ENCODE peak calls at places on chromosomes 1 and 21, in six cellular contexts. One of them, this sample, is unnamed.
A peak's percentile ranks its signal among the peaks of the same experiment; 100 is the strongest.

GRCh38 chr1:184649500-184649899 is 105.2 kb downstream of the EDEM3 start:
- DNase-seq in fibroblast of pulmonary artery: peak; percentile 11
- DNase-seq in epithelial cell of esophagus: no peak
- DNase-seq in lower lobe of right lung: no peak
- DNase-seq in DND-41: no peak
- DNase-seq in choroid plexus epithelial cell: no peak
- DNase-seq in this sample: no peak

GRCh38 chr21:37904879-37905278 is 11.4 kb downstream of the KCNJ6 start:
- DNase-seq in fibroblast of pulmonary artery: no peak
- DNase-seq in choroid plexus epithelial cell: no peak
- DNase-seq in epithelial cell of esophagus: no peak
- DNase-seq in lower lobe of right lung: no peak
- DNase-seq in DND-41: no peak
- DNase-seq in this sample: no peak

GRCh38 chr1:177024623-177025022 is 139.9 kb downstream of the ASTN1 start:
- DNase-seq in epithelial cell of esophagus: no peak
- DNase-seq in lower lobe of right lung: no peak
- DNase-seq in choroid plexus epithelial cell: no peak
- DNase-seq in DND-41: no peak
- DNase-seq in fibroblast of pulmonary artery: no peak
- DNase-seq in this sample: no peak

GRCh38 chr1:96234299-96234698 is 487.3 kb upstream of the PTBP2 start:
- DNase-seq in choroid plexus epithelial cell: peak; percentile 66
- DNase-seq in epithelial cell of esophagus: peak; percentile 78
- DNase-seq in fibroblast of pulmonary artery: peak; percentile 73
- DNase-seq in lower lobe of right lung: peak; percentile 61
- DNase-seq in DND-41: no peak
- DNase-seq in this sample: no peak

GRCh38 chr21:26982767-26983166 is 15.9 kb upstream of the ADAMTS5 start:
- DNase-seq in fibroblast of pulmonary artery: no peak
- DNase-seq in epithelial cell of esophagus: peak; percentile 88
- DNase-seq in DND-41: no peak
- DNase-seq in lower lobe of right lung: no peak
- DNase-seq in choroid plexus epithelial cell: peak; percentile 26
- DNase-seq in this sample: no peak

GRCh38 chr1:21655748-21656147 is 13.4 kb downstream of the RAP1GAP start:
- DNase-seq in choroid plexus epithelial cell: peak; percentile 12
- DNase-seq in epithelial cell of esophagus: peak; percentile 79
- DNase-seq in fibroblast of pulmonary artery: no peak
- DNase-seq in lower lobe of right lung: no peak
- DNase-seq in DND-41: no peak
- DNase-seq in this sample: no peak

GRCh38 chr1:93960641-93961147 is 51.5 kb upstream of the GCLM start:
- DNase-seq in epithelial cell of esophagus: peak; percentile 92
- DNase-seq in lower lobe of right lung: no peak
- DNase-seq in fibroblast of pulmonary artery: no peak
- DNase-seq in choroid plexus epithelial cell: no peak
- DNase-seq in DND-41: no peak
- DNase-seq in this sample: no peak

GRCh38 chr1:26450906-26451305 is 18.8 kb downstream of the DHDDS start:
- DNase-seq in epithelial cell of esophagus: no peak
- DNase-seq in choroid plexus epithelial cell: no peak
- DNase-seq in lower lobe of right lung: no peak
- DNase-seq in fibroblast of pulmonary artery: no peak
- DNase-seq in DND-41: no peak
- DNase-seq in this sample: no peak

GRCh38 chr1:147236959-147237791 is 5.3 kb upstream of the CHD1L start:
- DNase-seq in lower lobe of right lung: no peak
- DNase-seq in choroid plexus epithelial cell: no peak
- DNase-seq in DND-41: no peak
- DNase-seq in fibroblast of pulmonary artery: no peak
- DNase-seq in epithelial cell of esophagus: peak; percentile 71
- DNase-seq in this sample: no peak

GRCh38 chr1:27563407-27564263 is 40.3 kb downstream of the AHDC1 start:
- DNase-seq in DND-41: no peak
- DNase-seq in fibroblast of pulmonary artery: peak; percentile 46
- DNase-seq in choroid plexus epithelial cell: peak; percentile 40
- DNase-seq in epithelial cell of esophagus: no peak
- DNase-seq in lower lobe of right lung: no peak
- DNase-seq in this sample: no peak

GRCh38 chr1:10932088-10932487 is 80.4 kb upstream of the TARDBP start:
- DNase-seq in choroid plexus epithelial cell: no peak
- DNase-seq in DND-41: peak; percentile 80
- DNase-seq in fibroblast of pulmonary artery: no peak
- DNase-seq in epithelial cell of esophagus: no peak
- DNase-seq in lower lobe of right lung: no peak
- DNase-seq in this sample: no peak

GRCh38 chr1:70134148-70134547 is 71.2 kb downstream of the LRRC40 start:
- DNase-seq in fibroblast of pulmonary artery: no peak
- DNase-seq in epithelial cell of esophagus: no peak
- DNase-seq in DND-41: no peak
- DNase-seq in lower lobe of right lung: no peak
- DNase-seq in choroid plexus epithelial cell: no peak
- DNase-seq in this sample: no peak

GRCh38 chr1:244466724-244467123 is 5.7 kb downstream of the CATSPERE start:
- DNase-seq in fibroblast of pulmonary artery: no peak
- DNase-seq in choroid plexus epithelial cell: no peak
- DNase-seq in lower lobe of right lung: no peak
- DNase-seq in epithelial cell of esophagus: no peak
- DNase-seq in DND-41: no peak
- DNase-seq in this sample: no peak

GRCh38 chr1:15341228-15341627 is 68.5 kb upstream of the EFHD2 start:
- DNase-seq in choroid plexus epithelial cell: no peak
- DNase-seq in fibroblast of pulmonary artery: no peak
- DNase-seq in lower lobe of right lung: no peak
- DNase-seq in epithelial cell of esophagus: no peak
- DNase-seq in DND-41: no peak
- DNase-seq in this sample: no peak

GRCh38 chr1:28914228-28915035 is at the start of gene EPB41:
- DNase-seq in epithelial cell of esophagus: peak; percentile 84
- DNase-seq in fibroblast of pulmonary artery: peak; percentile 87
- DNase-seq in choroid plexus epithelial cell: peak; percentile 83
- DNase-seq in lower lobe of right lung: peak; percentile 92
- DNase-seq in DND-41: peak; percentile 98
- DNase-seq in this sample: peak; percentile 93

GRCh38 chr1:218421531-218421930 is 76.4 kb downstream of the TGFB2 start:
- DNase-seq in fibroblast of pulmonary artery: no peak
- DNase-seq in epithelial cell of esophagus: peak; percentile 58
- DNase-seq in choroid plexus epithelial cell: no peak
- DNase-seq in lower lobe of right lung: no peak
- DNase-seq in DND-41: no peak
- DNase-seq in this sample: no peak

GRCh38 chr1:177959793-177960515 is 9.9 kb downstream of the SEC16B start:
- DNase-seq in epithelial cell of esophagus: peak; percentile 59
- DNase-seq in choroid plexus epithelial cell: peak; percentile 80
- DNase-seq in lower lobe of right lung: no peak
- DNase-seq in DND-41: no peak
- DNase-seq in fibroblast of pulmonary artery: peak; percentile 65
- DNase-seq in this sample: no peak

GRCh38 chr1:93715529-93716126 is 34.0 kb upstream of the BCAR3 start:
- DNase-seq in lower lobe of right lung: no peak
- DNase-seq in fibroblast of pulmonary artery: no peak
- DNase-seq in DND-41: peak; percentile 10
- DNase-seq in epithelial cell of esophagus: no peak
- DNase-seq in choroid plexus epithelial cell: no peak
- DNase-seq in this sample: no peak

GRCh38 chr1:159338018-159338417 is 35.9 kb downstream of the FCER1A start:
- DNase-seq in choroid plexus epithelial cell: no peak
- DNase-seq in fibroblast of pulmonary artery: no peak
- DNase-seq in epithelial cell of esophagus: no peak
- DNase-seq in lower lobe of right lung: no peak
- DNase-seq in DND-41: no peak
- DNase-seq in this sample: no peak

GRCh38 chr1:16605532-16605931 is 7.8 kb downstream of the NBPF1 start:
- DNase-seq in choroid plexus epithelial cell: no peak
- DNase-seq in fibroblast of pulmonary artery: no peak
- DNase-seq in epithelial cell of esophagus: no peak
- DNase-seq in lower lobe of right lung: no peak
- DNase-seq in DND-41: no peak
- DNase-seq in this sample: no peak

GRCh38 chr1:55718758-55719671 is 503.9 kb upstream of the USP24 start:
- DNase-seq in fibroblast of pulmonary artery: peak; percentile 99
- DNase-seq in DND-41: no peak
- DNase-seq in lower lobe of right lung: no peak
- DNase-seq in choroid plexus epithelial cell: peak; percentile 100
- DNase-seq in epithelial cell of esophagus: peak; percentile 73
- DNase-seq in this sample: no peak

GRCh38 chr1:93414749-93415148 is 33.2 kb upstream of the FNBP1L start:
- DNase-seq in DND-41: no peak
- DNase-seq in fibroblast of pulmonary artery: no peak
- DNase-seq in lower lobe of right lung: no peak
- DNase-seq in choroid plexus epithelial cell: no peak
- DNase-seq in epithelial cell of esophagus: no peak
- DNase-seq in this sample: no peak

GRCh38 chr1:51423098-51423821 is 92.9 kb upstream of the TTC39A start:
- DNase-seq in epithelial cell of esophagus: peak; percentile 15
- DNase-seq in lower lobe of right lung: no peak
- DNase-seq in DND-41: no peak
- DNase-seq in choroid plexus epithelial cell: peak; percentile 66
- DNase-seq in fibroblast of pulmonary artery: peak; percentile 52
- DNase-seq in this sample: no peak

GRCh38 chr1:42433324-42433860 is 22.4 kb downstream of the ZMYND12 start:
- DNase-seq in fibroblast of pulmonary artery: no peak
- DNase-seq in choroid plexus epithelial cell: no peak
- DNase-seq in DND-41: no peak
- DNase-seq in lower lobe of right lung: no peak
- DNase-seq in epithelial cell of esophagus: no peak
- DNase-seq in this sample: no peak

GRCh38 chr1:186984959-186985358 is 156.2 kb downstream of the PLA2G4A start:
- DNase-seq in choroid plexus epithelial cell: no peak
- DNase-seq in lower lobe of right lung: no peak
- DNase-seq in epithelial cell of esophagus: no peak
- DNase-seq in fibroblast of pulmonary artery: no peak
- DNase-seq in DND-41: no peak
- DNase-seq in this sample: no peak

GRCh38 chr1:186983327-186983726 is 154.6 kb downstream of the PLA2G4A start:
- DNase-seq in epithelial cell of esophagus: no peak
- DNase-seq in choroid plexus epithelial cell: peak; percentile 98
- DNase-seq in DND-41: no peak
- DNase-seq in fibroblast of pulmonary artery: peak; percentile 93
- DNase-seq in lower lobe of right lung: peak; percentile 51
- DNase-seq in this sample: no peak

GRCh38 chr1:186985889-186986491 is 157.2 kb downstream of the PLA2G4A start:
- DNase-seq in epithelial cell of esophagus: peak; percentile 67
- DNase-seq in choroid plexus epithelial cell: peak; percentile 87
- DNase-seq in DND-41: no peak
- DNase-seq in fibroblast of pulmonary artery: peak; percentile 85
- DNase-seq in lower lobe of right lung: no peak
- DNase-seq in this sample: no peak

GRCh38 chr1:186987065-186987464 is 158.3 kb downstream of the PLA2G4A start:
- DNase-seq in lower lobe of right lung: no peak
- DNase-seq in DND-41: no peak
- DNase-seq in choroid plexus epithelial cell: no peak
- DNase-seq in fibroblast of pulmonary artery: no peak
- DNase-seq in epithelial cell of esophagus: no peak
- DNase-seq in this sample: no peak

GRCh38 chr1:186987769-186988168 is 159.0 kb downstream of the PLA2G4A start:
- DNase-seq in epithelial cell of esophagus: no peak
- DNase-seq in lower lobe of right lung: no peak
- DNase-seq in DND-41: no peak
- DNase-seq in fibroblast of pulmonary artery: no peak
- DNase-seq in choroid plexus epithelial cell: no peak
- DNase-seq in this sample: no peak
- TF ChIP-seq CTCF in epithelial cell of esophagus: no peak
- TF ChIP-seq CTCF in lower lobe of right lung: no peak
- TF ChIP-seq CTCF in DND-41: no peak
- TF ChIP-seq CTCF in fibroblast of pulmonary artery: peak; percentile 37
- TF ChIP-seq CTCF in choroid plexus epithelial cell: peak; percentile 38
- TF ChIP-seq CTCF in this sample: peak; percentile 53

GRCh38 chr1:167551359-167551758 is 2.2 kb downstream of the CREG1 start:
- DNase-seq in epithelial cell of esophagus: peak; percentile 17
- DNase-seq in lower lobe of right lung: no peak
- DNase-seq in fibroblast of pulmonary artery: no peak
- DNase-seq in DND-41: no peak
- DNase-seq in choroid plexus epithelial cell: no peak
- DNase-seq in this sample: no peak

GRCh38 chr1:167554028-167554779 is 642 bp upstream of the CREG1 start:
- DNase-seq in lower lobe of right lung: no peak
- DNase-seq in fibroblast of pulmonary artery: peak; percentile 7
- DNase-seq in choroid plexus epithelial cell: no peak
- DNase-seq in epithelial cell of esophagus: no peak
- DNase-seq in DND-41: no peak
- DNase-seq in this sample: no peak

GRCh38 chr1:167548059-167548932 is 5.3 kb downstream of the CREG1 start:
- DNase-seq in lower lobe of right lung: no peak
- DNase-seq in fibroblast of pulmonary artery: peak; percentile 93
- DNase-seq in choroid plexus epithelial cell: peak; percentile 88
- DNase-seq in epithelial cell of esophagus: peak; percentile 75
- DNase-seq in DND-41: no peak
- DNase-seq in this sample: no peak

GRCh38 chr1:167555971-167556714 is 2.6 kb upstream of the CREG1 start:
- DNase-seq in choroid plexus epithelial cell: peak; percentile 87
- DNase-seq in epithelial cell of esophagus: peak; percentile 96
- DNase-seq in DND-41: peak; percentile 82
- DNase-seq in lower lobe of right lung: peak; percentile 73
- DNase-seq in fibroblast of pulmonary artery: peak; percentile 88
- DNase-seq in this sample: peak; percentile 43

GRCh38 chr1:167553136-167554027 is at the start of gene CREG1:
- DNase-seq in fibroblast of pulmonary artery: peak; percentile 94
- DNase-seq in choroid plexus epithelial cell: peak; percentile 93
- DNase-seq in lower lobe of right lung: peak; percentile 96
- DNase-seq in epithelial cell of esophagus: peak; percentile 97
- DNase-seq in DND-41: peak; percentile 93
- DNase-seq in this sample: peak; percentile 93
- TF ChIP-seq CTCF in fibroblast of pulmonary artery: no peak
- TF ChIP-seq CTCF in choroid plexus epithelial cell: no peak
- TF ChIP-seq CTCF in lower lobe of right lung: no peak
- TF ChIP-seq CTCF in epithelial cell of esophagus: no peak
- TF ChIP-seq CTCF in DND-41: no peak
- TF ChIP-seq CTCF in this sample: peak; percentile 22

GRCh38 chr1:45456531-45456930 is 34.4 kb downstream of the TESK2 start:
- DNase-seq in choroid plexus epithelial cell: peak; percentile 3
- DNase-seq in lower lobe of right lung: no peak
- DNase-seq in DND-41: no peak
- DNase-seq in epithelial cell of esophagus: no peak
- DNase-seq in fibroblast of pulmonary artery: no peak
- DNase-seq in this sample: no peak
- TF ChIP-seq CTCF in choroid plexus epithelial cell: no peak
- TF ChIP-seq CTCF in lower lobe of right lung: no peak
- TF ChIP-seq CTCF in DND-41: no peak
- TF ChIP-seq CTCF in epithelial cell of esophagus: no peak
- TF ChIP-seq CTCF in fibroblast of pulmonary artery: no peak
- TF ChIP-seq CTCF in this sample: no peak

GRCh38 chr1:174988986-174989385 is 10.8 kb upstream of the CACYBP start:
- DNase-seq in choroid plexus epithelial cell: no peak
- DNase-seq in fibroblast of pulmonary artery: no peak
- DNase-seq in epithelial cell of esophagus: no peak
- DNase-seq in DND-41: no peak
- DNase-seq in lower lobe of right lung: no peak
- DNase-seq in this sample: no peak

GRCh38 chr1:174984952-174985351 is 14.8 kb upstream of the CACYBP start:
- DNase-seq in fibroblast of pulmonary artery: no peak
- DNase-seq in lower lobe of right lung: no peak
- DNase-seq in choroid plexus epithelial cell: no peak
- DNase-seq in epithelial cell of esophagus: no peak
- DNase-seq in DND-41: no peak
- DNase-seq in this sample: no peak

GRCh38 chr1:174988539-174988938 is 11.2 kb upstream of the CACYBP start:
- DNase-seq in lower lobe of right lung: no peak
- DNase-seq in fibroblast of pulmonary artery: no peak
- DNase-seq in choroid plexus epithelial cell: no peak
- DNase-seq in DND-41: no peak
- DNase-seq in epithelial cell of esophagus: no peak
- DNase-seq in this sample: no peak

GRCh38 chr1:174982971-174983689 is 16.6 kb upstream of the CACYBP start:
- DNase-seq in epithelial cell of esophagus: peak; percentile 64
- DNase-seq in lower lobe of right lung: no peak
- DNase-seq in DND-41: peak; percentile 36
- DNase-seq in fibroblast of pulmonary artery: peak; percentile 80
- DNase-seq in choroid plexus epithelial cell: peak; percentile 79
- DNase-seq in this sample: no peak
- TF ChIP-seq CTCF in epithelial cell of esophagus: peak; percentile 52
- TF ChIP-seq CTCF in lower lobe of right lung: peak; percentile 73
- TF ChIP-seq CTCF in DND-41: peak; percentile 73
- TF ChIP-seq CTCF in fibroblast of pulmonary artery: peak; percentile 62
- TF ChIP-seq CTCF in choroid plexus epithelial cell: peak; percentile 61
- TF ChIP-seq CTCF in this sample: peak; percentile 76